ENCODE peak calls at places on chromosome 13, in ten cellular contexts. I, P, W, Z, Y, R, Q, B, F and S are unnamed samples.
A peak's percentile ranks its signal among the peaks of the same experiment; 100 is the strongest.

GRCh38 chr13:55572408-55572807 is 1568.3 kb upstream of the PRR20A start:
- DNase-seq in I (no peak), P (no peak), W (no peak), Z (no peak), Y (no peak), R (no peak), Q (no peak), B (no peak), F (no peak), S (no peak)

GRCh38 chr13:28037399-28037798 is 48.9 kb upstream of the URAD start:
- DNase-seq in I (peak; percentile 17), P (no peak), W (no peak), Z (no peak), Y (no peak), R (no peak), Q (no peak), B (peak; percentile 66), F (no peak), S (no peak)

GRCh38 chr13:30806784-30807183 is 71.4 kb downstream of the ALOX5AP start:
- DNase-seq in I (peak; percentile 78), P (no peak), W (no peak), Z (no peak), Y (no peak), R (no peak), Q (peak; percentile 52), B (peak; percentile 86), F (no peak), S (no peak)

GRCh38 chr13:98004107-98004506 is 50.6 kb downstream of the IPO5 start:
- DNase-seq in I (peak; percentile 7), P (no peak), W (no peak), Z (no peak), Y (no peak), R (no peak), Q (no peak), B (peak; percentile 43), F (no peak), S (no peak)

GRCh38 chr13:32824061-32824460 is 192.2 kb upstream of the KL start:
- DNase-seq in I (no peak), P (no peak), W (no peak), Z (no peak), Y (no peak), R (no peak), Q (no peak), B (no peak), F (no peak), S (no peak)

GRCh38 chr13:68938639-68939038 is 1169.0 kb upstream of the ATXN8OS start:
- DNase-seq in I (no peak), P (no peak), W (no peak), Z (no peak), Y (no peak), R (no peak), Q (no peak), B (no peak), F (no peak), S (no peak)

GRCh38 chr13:40442191-40442590 is 224.2 kb downstream of the FOXO1 start:
- DNase-seq in I (no peak), P (peak; percentile 45), W (no peak), Z (no peak), Y (no peak), R (no peak), Q (no peak), B (no peak), F (no peak), S (no peak)

GRCh38 chr13:60617863-60618733 is 221.1 kb downstream of the TDRD3 start:
- DNase-seq in I (peak; percentile 55), P (no peak), W (no peak), Z (no peak), Y (peak; percentile 77), R (peak; percentile 67), Q (no peak), B (peak; percentile 54), F (no peak), S (no peak)

GRCh38 chr13:96473463-96474157 is 383.7 kb downstream of the HS6ST3 start:
- DNase-seq in I (no peak), P (no peak), W (no peak), Z (no peak), Y (no peak), R (no peak), Q (no peak), B (no peak), F (no peak), S (no peak)

GRCh38 chr13:35527451-35527850 is 51.0 kb upstream of the MAB21L1 start:
- DNase-seq in I (no peak), P (no peak), W (no peak), Z (no peak), Y (no peak), R (no peak), Q (no peak), B (no peak), F (no peak), S (no peak)

GRCh38 chr13:51342706-51343105 is 3.2 kb downstream of the SERPINE3 start:
- DNase-seq in I (peak; percentile 76), P (no peak), W (no peak), Z (no peak), Y (no peak), R (no peak), Q (no peak), B (peak; percentile 67), F (no peak), S (no peak)

GRCh38 chr13:28654276-28654675 is 4.7 kb upstream of the POMP start:
- DNase-seq in I (peak; percentile 80), P (no peak), W (no peak), Z (no peak), Y (no peak), R (no peak), Q (no peak), B (no peak), F (no peak), S (no peak)

GRCh38 chr13:109166807-109167206 is 537.4 kb downstream of the MYO16 start:
- DNase-seq in I (peak; percentile 66), P (no peak), W (no peak), Z (no peak), Y (no peak), R (no peak), Q (no peak), B (peak; percentile 26), F (no peak), S (no peak)

GRCh38 chr13:76014618-76015315 is 378.6 kb downstream of the LMO7 start:
- DNase-seq in I (peak; percentile 6), P (no peak), W (no peak), Z (no peak), Y (no peak), R (no peak), Q (no peak), B (peak; percentile 32), F (no peak), S (no peak)

GRCh38 chr13:63944896-63945295 is 2529.2 kb upstream of the PCDH20 start:
- DNase-seq in I (no peak), P (no peak), W (no peak), Z (no peak), Y (no peak), R (peak; percentile 25), Q (no peak), B (no peak), F (no peak), S (peak; percentile 51)

GRCh38 chr13:110715395-110716234 is 2.1 kb downstream of the ING1 start:
- DNase-seq in I (peak; percentile 100), P (peak; percentile 97), W (peak; percentile 97), Z (peak; percentile 99), Y (peak; percentile 98), R (peak; percentile 100), Q (peak; percentile 99), B (peak; percentile 99), F (peak; percentile 97), S (peak; percentile 99)
- TF ChIP-seq CTCF in I (peak; percentile 27), P (peak; percentile 43), W (no peak), Z (peak; percentile 14), Y (peak; percentile 22), R (peak; percentile 28), Q (peak; percentile 2), B (no peak), F (no peak), S (peak; percentile 15)

GRCh38 chr13:29676535-29676934 is 81.0 kb upstream of the SLC7A1 start:
- DNase-seq in I (peak; percentile 82), P (no peak), W (peak; percentile 14), Z (no peak), Y (no peak), R (no peak), Q (no peak), B (peak; percentile 55), F (no peak), S (no peak)
- H3K4me3 ChIP-seq in I (no peak overlapping the region), P (no peak overlapping the region), W (no peak overlapping the region), Z (no peak overlapping the region), Y (no peak overlapping the region), R (no peak overlapping the region), Q (no peak overlapping the region), B (no peak overlapping the region), F (no peak overlapping the region), S (no peak overlapping the region)

GRCh38 chr13:70104481-70104880 is 3.1 kb upstream of the ATXN8OS start:
- DNase-seq in I (no peak), P (no peak), W (no peak), Z (no peak), Y (no peak), R (no peak), Q (no peak), B (no peak), F (no peak), S (no peak)

DNA sequence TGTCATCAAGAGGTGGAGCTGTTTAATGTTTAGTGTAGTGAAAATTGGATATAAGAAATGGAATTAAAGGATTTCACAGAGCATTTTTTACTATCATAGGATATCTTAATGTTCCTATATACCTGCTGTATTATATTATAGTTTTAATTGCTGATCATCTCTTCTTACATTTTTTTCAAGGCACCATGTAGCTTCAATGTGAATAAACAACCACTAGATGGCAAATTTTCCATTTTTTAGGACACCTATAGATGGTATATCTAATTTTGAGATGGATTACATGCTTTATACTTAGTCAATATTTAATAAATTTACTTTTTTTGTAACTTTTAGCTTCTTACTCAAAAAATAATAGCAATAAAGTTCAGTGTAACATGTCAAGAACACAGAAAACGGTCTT is 9.0 kb upstream of the ATXN8OS start:
- DNase-seq in I (no peak), P (no peak), W (no peak), Z (no peak), Y (no peak), R (peak; percentile 4), Q (no peak), B (no peak), F (no peak), S (no peak)
- TF ChIP-seq CTCF in I (peak; percentile 3), P (peak; percentile 22), W (no peak), Z (peak; percentile 19), Y (peak; percentile 73), R (peak; percentile 46), Q (no peak), B (no peak), F (peak; percentile 30), S (peak; percentile 54)

DNA sequence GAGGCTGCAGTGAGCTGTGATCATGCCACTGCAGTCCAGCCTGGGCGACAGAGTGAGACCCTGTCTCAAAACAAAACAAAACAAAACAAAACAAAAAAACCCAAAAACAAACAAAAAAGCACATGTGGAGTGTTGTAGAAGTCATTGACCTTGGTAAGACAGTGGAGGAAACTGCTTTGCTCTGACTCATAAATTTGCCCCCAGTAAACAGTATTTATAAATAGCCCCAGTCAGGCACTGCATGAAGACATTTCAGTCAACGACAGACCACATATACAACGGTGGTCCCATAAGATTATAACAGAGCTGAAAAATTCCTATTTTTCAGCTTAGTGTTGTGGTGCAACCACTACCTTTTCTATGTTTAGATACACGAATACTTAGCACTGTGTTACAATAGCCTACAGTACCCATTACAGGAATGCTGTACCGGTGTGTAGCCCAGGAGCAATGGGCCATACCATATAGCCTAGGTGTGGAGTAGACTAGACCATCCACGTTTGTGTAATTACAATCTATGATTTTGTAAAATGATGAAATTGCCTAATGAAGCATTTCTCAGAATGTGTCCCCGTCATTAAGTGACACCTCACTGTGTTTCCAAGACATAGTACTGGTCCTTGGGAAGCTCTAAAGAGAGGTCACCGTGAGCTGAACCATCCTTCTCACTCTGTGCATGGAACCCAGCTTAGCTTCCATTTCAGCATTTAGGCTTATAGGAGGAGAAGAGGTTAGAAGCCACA is 1.1 kb downstream of the ARL11 start:
- DNase-seq in I (no peak), P (no peak), W (no peak), Z (no peak), Y (no peak), R (no peak), Q (no peak), B (no peak), F (no peak), S (no peak)
- H3K4me3 ChIP-seq in I (no peak overlapping the region), P (no peak overlapping the region), W (no peak overlapping the region), Z (peak overlapping the region; percentile 30), Y (no peak overlapping the region), R (no peak overlapping the region), Q (no peak overlapping the region), B (no peak overlapping the region), F (no peak overlapping the region), S (no peak overlapping the region)